ENCODE peak calls at places on chromosome 17, in six cellular contexts. D, G, Y, L, V and K are unnamed samples.

GRCh38 chr17:5711344-5711743 is 127.0 kb upstream of the NLRP1 start:
- DNase-seq in Y (no peak), V (no peak), D (no peak), G (peak), L (no peak), K (no peak)

GRCh38 chr17:7852919-7853692 is 1.8 kb upstream of the TMEM88 start:
- DNase-seq in V (no peak), G (no peak), Y (no peak), D (no peak), L (no peak), K (no peak)

GRCh38 chr17:5804226-5804625 is 219.9 kb upstream of the NLRP1 start:
- DNase-seq in D (no peak), Y (no peak), V (no peak), L (no peak), G (peak), K (no peak)

GRCh38 chr17:13513039-13513405 is 88.7 kb downstream of the HS3ST3A1 start:
- DNase-seq in L (no peak), Y (no peak), G (no peak), D (no peak), V (no peak), K (no peak)

GRCh38 chr17:27256225-27257030 is 37.5 kb upstream of the WSB1 start:
- DNase-seq in G (no peak), V (no peak), L (peak), D (no peak), Y (no peak), K (no peak)

GRCh38 chr17:62963296-62963695 is 2.7 kb upstream of the TANC2 start:
- DNase-seq in D (no peak), V (peak), Y (no peak), L (peak), G (no peak), K (peak)

GRCh38 chr17:17236295-17237025 is 508 bp downstream of the FLCN start:
- DNase-seq in L (peak), V (peak), Y (peak), G (peak), D (no peak), K (no peak)

GRCh38 chr17:17921192-17922082 is 50.8 kb downstream of the TOM1L2 start:
- DNase-seq in G (peak), D (no peak), V (peak), L (peak), Y (no peak), K (peak)

GRCh38 chr17:80101946-80102706 is 745 bp downstream of the GAA start:
- DNase-seq in V (peak), D (no peak), G (peak), Y (no peak), L (no peak), K (no peak)

GRCh38 chr17:42284566-42284965 is 3.7 kb upstream of the STAT5A start:
- DNase-seq in G (peak), D (peak), V (peak), Y (no peak), L (no peak), K (no peak)

DNA sequence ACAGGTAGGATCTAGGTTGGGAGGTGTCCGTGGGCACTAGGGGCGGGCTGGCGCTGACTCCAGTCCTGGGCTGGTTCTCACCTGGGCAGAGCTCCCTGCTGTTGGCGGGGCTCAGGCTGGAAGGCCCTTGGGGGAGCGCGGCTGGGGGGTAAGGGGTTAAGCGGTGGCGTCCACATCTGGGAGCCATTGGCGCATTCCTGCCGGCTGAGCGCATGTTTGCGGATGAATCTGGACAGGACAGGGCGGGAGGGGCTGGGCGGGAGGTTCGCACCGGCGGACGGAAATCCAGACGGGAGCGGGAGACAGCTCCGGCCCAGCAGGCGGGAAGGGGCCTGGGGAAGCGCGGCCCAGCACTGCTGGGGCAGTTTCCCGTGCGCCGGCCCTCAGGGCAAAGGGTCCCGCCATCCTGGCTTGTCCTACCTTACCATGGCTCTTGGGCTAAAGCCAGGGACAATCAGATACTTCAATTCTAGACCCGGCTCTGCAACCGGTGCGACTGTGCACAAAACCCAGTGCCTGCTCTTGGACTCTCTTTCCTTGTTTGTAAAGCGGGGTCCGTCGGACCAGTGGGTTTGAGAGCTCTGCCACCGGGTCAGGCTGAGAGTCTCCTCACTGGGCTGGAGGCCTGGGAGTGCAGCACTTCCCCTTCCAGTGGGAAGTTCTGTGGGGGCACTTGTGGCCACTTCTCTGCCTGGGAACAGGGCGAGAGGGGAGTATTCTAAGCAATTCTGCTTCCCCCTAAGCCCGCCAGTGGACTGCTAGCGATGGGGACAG is 7.8 kb downstream of the RARA start:
- DNase-seq in G (peak), V (peak), D (peak), L (peak), Y (peak), K (no peak)
- TF ChIP-seq POLR2A in G (no peak), V (peak), D (no peak), L (peak), Y (peak), K (peak)

GRCh38 chr17:44192750-44193149 is 6.0 kb downstream of the TMUB2 start:
- DNase-seq in G (no peak), V (no peak), L (no peak), D (no peak), Y (no peak), K (no peak)

GRCh38 chr17:44191941-44192496 is 5.2 kb downstream of the TMUB2 start:
- DNase-seq in L (no peak), G (no peak), D (no peak), V (no peak), Y (no peak), K (no peak)

GRCh38 chr17:44188757-44189403 is 2.1 kb downstream of the TMUB2 start:
- DNase-seq in V (no peak), G (no peak), Y (no peak), L (no peak), D (no peak), K (no peak)

GRCh38 chr17:44191389-44191788 is 4.6 kb downstream of the TMUB2 start:
- DNase-seq in V (no peak), L (no peak), D (no peak), Y (no peak), G (no peak), K (no peak)

DNA sequence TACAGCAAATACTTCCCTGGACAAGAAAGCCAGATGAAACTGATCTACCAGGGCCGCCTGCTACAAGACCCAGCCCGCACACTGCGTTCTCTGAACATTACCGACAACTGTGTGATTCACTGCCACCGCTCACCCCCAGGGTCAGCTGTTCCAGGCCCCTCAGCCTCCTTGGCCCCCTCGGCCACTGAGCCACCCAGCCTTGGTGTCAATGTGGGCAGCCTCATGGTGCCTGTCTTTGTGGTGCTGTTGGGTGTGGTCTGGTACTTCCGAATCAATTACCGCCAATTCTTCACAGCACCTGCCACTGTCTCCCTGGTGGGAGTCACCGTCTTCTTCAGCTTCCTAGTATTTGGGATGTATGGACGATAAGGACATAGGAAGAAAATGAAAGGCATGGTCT is 3.7 kb downstream of the TMUB2 start:
- DNase-seq in D (no peak), G (no peak), L (no peak), Y (no peak), V (no peak), K (no peak)
- TF ChIP-seq POLR2A in D (no peak), G (no peak), L (no peak), Y (no peak), V (no peak), K (no peak)

GRCh38 chr17:77100009-77100408 is 40.8 kb upstream of the SEC14L1 start:
- DNase-seq in D (peak), Y (no peak), V (peak), G (peak), L (no peak), K (no peak)
- TF ChIP-seq POLR2A in D (no peak), Y (no peak), V (no peak), G (no peak), L (no peak), K (no peak)

DNA sequence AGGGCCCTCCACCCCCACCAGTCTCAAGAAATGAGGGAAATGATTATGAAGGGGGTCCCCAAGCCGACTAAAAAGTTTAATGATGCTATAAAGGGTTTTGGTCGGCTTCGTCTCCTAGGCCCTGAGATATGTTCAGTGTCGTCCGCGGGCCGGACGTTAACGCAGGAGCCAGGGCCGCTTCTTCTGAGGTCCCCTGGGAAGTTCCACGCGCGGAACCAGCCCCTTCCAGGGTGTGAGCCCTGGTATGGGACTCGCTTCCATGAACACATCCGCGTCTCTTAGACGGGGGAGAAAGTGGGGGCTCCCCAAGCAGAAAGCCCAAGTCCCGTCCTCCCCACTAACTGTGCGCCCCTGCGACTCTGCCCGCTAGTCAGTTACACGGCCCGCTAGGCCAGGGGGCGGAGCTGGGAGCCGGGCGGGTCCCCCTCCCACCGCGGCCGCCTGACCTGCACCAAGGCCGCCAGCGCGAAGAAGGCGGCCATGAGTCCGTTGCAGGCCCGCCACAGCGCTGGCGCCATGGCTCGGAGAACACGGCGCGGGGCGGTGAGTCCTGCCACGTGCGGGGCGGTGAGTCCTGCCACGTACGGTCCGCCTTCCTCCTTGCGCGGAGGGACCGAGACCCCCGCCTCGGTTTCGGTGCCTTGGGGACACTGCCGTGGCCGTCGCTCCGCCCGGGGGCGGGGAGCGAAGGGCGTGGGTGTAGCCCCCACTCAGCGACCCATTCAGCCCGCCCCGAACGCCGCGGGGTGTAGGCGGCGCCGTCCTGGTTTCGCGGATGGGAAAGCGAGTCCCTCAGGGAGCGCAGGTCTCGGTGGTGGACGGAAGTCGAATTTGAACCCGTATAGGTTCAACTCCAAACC is at the start of gene TMEM220:
- DNase-seq in D (peak), V (peak), L (peak), G (peak), Y (peak), K (no peak)
- TF ChIP-seq POLR2A in D (no peak), V (peak), L (peak), G (no peak), Y (peak), K (no peak)